ENCODE peak calls at places on chromosome 19, in nine cellular contexts. D is cardiac fibroblast, Q is neural crest cell, O is adrenal gland, S is heart right ventricle, R is foreskin fibroblast, H is HFF-Myc, X is endothelial cell, T is kidney epithelial cell. V is an unnamed sample.

GRCh38 chr19:50649433-50650391 is at the start of gene C19orf81:
- DNase-seq in D (peak), Q (no peak), O (no peak), S (no peak), R (no peak), H (no peak), X (no peak), T (no peak), V (no peak)

GRCh38 chr19:53864308-53864836 is 3.3 kb upstream of the MYADM start:
- DNase-seq in D (no peak), Q (no peak), O (no peak), S (no peak), R (no peak), H (no peak), X (no peak), T (no peak), V (no peak)

GRCh38 chr19:18063463-18063862 is 23.3 kb downstream of the IL12RB1 start:
- DNase-seq in D (no peak), Q (peak), O (no peak), S (no peak), R (no peak), H (no peak), X (peak), T (no peak), V (no peak)

GRCh38 chr19:17243340-17243853 is 2.3 kb downstream of the NR2F6 start:
- DNase-seq in D (no peak), Q (no peak), O (no peak), S (no peak), R (no peak), H (no peak), X (no peak), T (no peak), V (no peak)

GRCh38 chr19:46068345-46069258 is 27.8 kb upstream of the IGFL4 start:
- DNase-seq in D (peak), Q (no peak), O (peak), S (no peak), R (peak), H (peak), X (no peak), T (peak), V (peak)

GRCh38 chr19:47658431-47659383 is 49.8 kb downstream of the BICRA start:
- DNase-seq in D (peak), Q (no peak), O (no peak), S (no peak), R (no peak), H (no peak), X (no peak), T (no peak), V (no peak)

GRCh38 chr19:46371371-46371901 is 24.5 kb downstream of the PPP5C start:
- DNase-seq in D (no peak), Q (no peak), O (no peak), S (no peak), R (peak), H (no peak), X (peak), T (no peak), V (no peak)

GRCh38 chr19:9939301-9939913 is 3.1 kb upstream of the OLFM2 start:
- DNase-seq in D (peak), Q (no peak), O (no peak), S (no peak), R (peak), H (no peak), X (no peak), T (no peak), V (no peak)

GRCh38 chr19:51083783-51084182 is 1.1 kb upstream of the KLK14 start:
- DNase-seq in D (no peak), Q (no peak), O (no peak), S (no peak), R (no peak), H (no peak), X (no peak), T (no peak), V (no peak)

GRCh38 chr19:48390188-48391099 is 907 bp downstream of the KDELR1 start:
- DNase-seq in D (peak), Q (peak), O (peak), S (peak), R (peak), H (no peak), X (peak), T (no peak), V (no peak)

GRCh38 chr19:14301150-14301549 is 80.1 kb upstream of the ADGRE5 start:
- DNase-seq in D (no peak), Q (no peak), O (no peak), S (no peak), R (no peak), H (no peak), X (no peak), T (no peak), V (no peak)

GRCh38 chr19:6012416-6013170 is 34.7 kb upstream of the RANBP3 start:
- DNase-seq in D (no peak), Q (no peak), O (no peak), S (no peak), R (no peak), H (no peak), X (no peak), T (no peak), V (no peak)

GRCh38 chr19:53904909-53905308 is 4.2 kb upstream of the CACNG7 start:
- DNase-seq in D (no peak), Q (no peak), O (no peak), S (no peak), R (no peak), H (no peak), X (no peak), T (no peak), V (no peak)

GRCh38 chr19:55094456-55095259 is 19.0 kb downstream of the EPS8L1 start:
- DNase-seq in D (no peak), Q (no peak), O (no peak), S (no peak), R (no peak), H (no peak), X (peak), T (no peak), V (no peak)

GRCh38 chr19:3783660-3784584 is 2.3 kb downstream of the MATK start:
- DNase-seq in D (no peak), Q (no peak), O (no peak), S (no peak), R (no peak), H (no peak), X (peak), T (no peak), V (no peak)
- TF ChIP-seq CTCF in D (peak), Q (peak), O (no peak), S (peak), R (no peak), H (peak), X (no peak), T (no peak), V (no peak)

DNA sequence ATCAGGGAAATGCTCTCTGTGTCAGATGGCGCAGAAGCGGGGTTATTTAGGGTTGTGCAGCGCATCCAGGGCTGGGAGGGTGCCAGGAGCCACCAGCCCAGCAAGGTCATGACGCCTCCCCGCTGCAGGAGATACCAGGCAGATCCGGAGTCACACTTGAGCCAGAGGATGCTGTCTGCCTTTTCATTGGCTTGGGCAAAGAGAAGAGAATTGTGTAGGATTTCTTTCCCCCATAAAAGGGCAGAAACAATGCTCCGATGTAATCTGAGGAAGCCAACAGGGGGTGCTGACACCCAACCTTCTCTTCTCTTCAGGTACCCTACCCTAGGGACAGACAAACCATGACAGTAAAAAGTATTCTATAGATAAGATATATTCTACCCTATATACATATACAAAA is 346.4 kb downstream of the TSHZ3 start:
- DNase-seq in D (no peak), Q (no peak), O (no peak), S (no peak), R (no peak), H (no peak), X (no peak), T (no peak), V (no peak)
- TF ChIP-seq CTCF in D (no peak), Q (no peak), O (no peak), S (no peak), R (no peak), H (no peak), X (no peak), T (no peak), V (no peak)

DNA sequence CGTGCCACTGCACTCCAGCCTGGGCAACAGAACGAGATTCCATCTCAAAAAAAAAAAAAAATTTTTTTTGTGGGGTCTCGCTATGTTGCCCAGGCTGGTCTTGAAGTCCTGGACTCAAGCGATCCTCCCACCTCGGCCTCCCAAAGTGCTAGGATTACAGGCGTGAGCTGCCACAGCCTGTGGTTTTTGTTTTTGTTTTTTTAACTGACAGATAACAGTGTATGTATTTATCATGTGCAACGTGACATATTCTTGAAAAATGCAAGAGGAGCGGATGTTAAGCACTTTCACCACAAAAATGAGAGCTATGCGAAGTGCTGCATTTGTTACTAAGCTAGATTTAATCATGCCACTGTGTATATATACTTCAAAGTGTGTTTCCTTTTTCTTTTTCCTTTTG is 49.0 kb downstream of the ARHGEF18 start:
- DNase-seq in D (peak), Q (no peak), O (no peak), S (no peak), R (peak), H (peak), X (no peak), T (peak), V (peak)
- TF ChIP-seq CTCF in D (no peak), Q (no peak), O (no peak), S (no peak), R (no peak), H (no peak), X (no peak), T (no peak), V (no peak)

GRCh38 chr19:29380581-29380980 is 145.2 kb upstream of the VSTM2B start:
- DNase-seq in D (no peak), Q (no peak), O (no peak), S (no peak), R (no peak), H (no peak), X (no peak), T (no peak), V (no peak)

GRCh38 chr19:29376855-29377354 is 148.9 kb upstream of the VSTM2B start:
- DNase-seq in D (no peak), Q (no peak), O (no peak), S (no peak), R (no peak), H (no peak), X (no peak), T (no peak), V (no peak)

GRCh38 chr19:29378126-29378525 is 147.7 kb upstream of the VSTM2B start:
- DNase-seq in D (no peak), Q (no peak), O (no peak), S (no peak), R (no peak), H (no peak), X (no peak), T (no peak), V (no peak)

GRCh38 chr19:29379257-29379986 is 146.4 kb upstream of the VSTM2B start:
- DNase-seq in D (no peak), Q (no peak), O (no peak), S (no peak), R (no peak), H (no peak), X (no peak), T (no peak), V (no peak)

DNA sequence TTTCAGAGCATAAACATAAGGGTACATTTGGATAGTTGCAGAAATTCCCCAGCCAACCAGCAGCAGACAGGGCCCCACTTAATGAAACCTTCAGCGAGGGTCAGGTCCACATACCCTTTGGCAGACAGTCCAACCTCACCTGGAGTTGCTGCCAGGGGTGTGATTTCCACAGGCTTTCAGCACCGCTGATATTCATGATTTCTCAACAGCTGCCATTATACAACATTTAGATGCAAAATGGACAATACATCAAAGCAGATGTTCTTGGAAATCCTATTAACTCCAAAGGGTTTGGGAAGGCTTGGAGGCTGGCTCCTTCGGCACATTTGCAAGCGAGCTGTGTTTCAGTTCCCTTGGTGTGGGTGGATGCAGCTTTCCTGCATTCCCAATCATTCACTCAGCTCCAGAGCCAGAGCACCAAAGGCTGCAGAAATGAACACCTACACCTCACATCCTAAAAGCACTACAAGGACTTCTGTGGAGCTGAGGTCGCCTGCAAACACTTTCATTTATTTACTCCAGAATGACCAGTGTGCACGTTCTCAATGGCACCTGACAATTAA is 147.2 kb upstream of the VSTM2B start:
- DNase-seq in D (no peak), Q (no peak), O (no peak), S (no peak), R (no peak), H (no peak), X (no peak), T (no peak), V (no peak)
- TF ChIP-seq CTCF in D (no peak), Q (no peak), O (no peak), S (no peak), R (no peak), H (no peak), X (no peak), T (no peak), V (no peak)

DNA sequence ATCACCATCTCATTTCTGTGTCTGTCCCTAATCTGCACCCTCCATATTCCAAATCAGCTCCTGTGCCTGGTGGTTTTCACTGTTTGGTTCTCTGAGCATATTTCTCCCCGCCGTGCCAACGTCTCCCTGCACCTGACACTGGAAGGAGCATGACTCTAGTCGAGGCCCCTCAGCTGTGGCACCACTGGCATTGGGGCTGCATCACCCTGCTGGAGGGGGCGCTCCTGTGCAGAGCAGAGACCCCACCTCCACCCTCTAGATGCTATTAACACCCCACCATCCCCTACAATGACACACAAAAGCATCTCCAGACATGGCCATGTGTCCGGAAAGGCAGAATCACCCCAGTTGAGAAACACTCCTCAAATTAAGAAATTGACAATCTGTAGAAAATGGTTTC is 20.8 kb downstream of the ZSCAN5C start:
- DNase-seq in D (no peak), Q (no peak), O (no peak), S (no peak), R (no peak), H (no peak), X (no peak), T (no peak), V (no peak)
- TF ChIP-seq CTCF in D (no peak), Q (no peak), O (no peak), S (no peak), R (no peak), H (peak), X (no peak), T (no peak), V (no peak)

GRCh38 chr19:34835952-34836351 is 62.9 kb upstream of the ZNF599 start:
- DNase-seq in D (no peak), Q (no peak), O (no peak), S (no peak), R (no peak), H (no peak), X (no peak), T (no peak), V (no peak)

GRCh38 chr19:34838753-34839431 is 65.9 kb upstream of the ZNF599 start:
- DNase-seq in D (peak), Q (peak), O (peak), S (no peak), R (peak), H (no peak), X (peak), T (no peak), V (no peak)

GRCh38 chr19:34841780-34842179 is 68.8 kb upstream of the ZNF599 start:
- DNase-seq in D (no peak), Q (no peak), O (no peak), S (no peak), R (no peak), H (no peak), X (no peak), T (no peak), V (no peak)

GRCh38 chr19:34837262-34837661 is 64.2 kb upstream of the ZNF599 start:
- DNase-seq in D (peak), Q (no peak), O (peak), S (peak), R (no peak), H (no peak), X (peak), T (no peak), V (no peak)

GRCh38 chr19:34838248-34838647 is 65.2 kb upstream of the ZNF599 start:
- DNase-seq in D (peak), Q (no peak), O (no peak), S (no peak), R (peak), H (no peak), X (no peak), T (no peak), V (no peak)
- TF ChIP-seq CTCF in D (no peak), Q (no peak), O (no peak), S (peak), R (no peak), H (no peak), X (no peak), T (no peak), V (no peak)

DNA sequence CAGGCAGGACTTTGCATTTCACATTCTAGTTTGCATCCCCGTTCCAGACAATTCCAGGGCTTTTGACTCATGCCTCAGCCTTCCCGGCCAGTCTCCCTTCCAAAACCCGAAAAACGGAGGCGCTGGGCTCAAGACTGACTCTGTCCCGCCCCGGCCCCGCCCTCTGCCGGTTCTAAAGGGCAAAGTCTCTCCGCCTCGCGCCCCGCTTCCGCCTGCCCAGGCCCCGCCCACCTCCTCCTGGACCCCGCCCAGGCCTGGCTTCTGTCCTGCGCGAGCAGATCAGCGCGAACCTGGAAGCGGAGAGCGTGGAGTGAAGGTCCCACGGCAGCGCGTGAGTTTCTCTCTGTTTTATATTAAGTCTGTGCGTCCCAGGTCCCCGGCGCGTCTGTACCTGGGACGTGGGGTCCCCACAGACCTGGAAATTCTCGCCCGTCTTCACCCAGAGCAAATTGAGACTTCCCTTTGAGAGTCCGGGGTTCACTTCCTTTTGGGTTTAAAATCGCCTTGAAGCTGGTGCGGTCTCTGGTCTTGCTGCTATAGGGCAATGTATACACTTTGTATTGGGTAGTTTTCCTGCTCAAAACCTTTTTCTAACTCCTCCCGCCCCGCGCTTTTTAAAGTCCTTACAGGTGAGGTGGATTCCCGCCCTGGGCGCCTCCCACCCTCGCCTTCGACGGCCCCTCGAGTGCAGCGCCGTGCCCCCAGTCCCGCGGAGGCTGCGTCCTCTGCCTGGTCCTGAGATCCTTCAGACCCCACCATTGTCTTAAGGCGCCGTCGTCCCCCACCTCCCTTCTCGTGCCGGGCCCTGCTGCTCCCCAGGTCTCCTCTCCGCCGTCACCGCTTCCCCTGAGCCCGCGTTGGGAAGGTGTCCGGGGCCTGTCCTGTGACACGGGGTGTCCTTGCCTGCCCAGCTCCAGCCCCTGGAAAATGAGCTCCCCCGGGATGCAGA is 31.2 kb downstream of the ZNF701 start:
- DNase-seq in D (peak), Q (peak), O (peak), S (peak), R (peak), H (peak), X (peak), T (peak), V (peak)
- TF ChIP-seq CTCF in D (peak), Q (peak), O (peak), S (peak), R (peak), H (peak), X (peak), T (peak), V (peak)

GRCh38 chr19:11450570-11451326 is 15.3 kb downstream of the PRKCSH start:
- DNase-seq in D (no peak), Q (no peak), O (no peak), S (no peak), R (no peak), H (no peak), X (no peak), T (no peak), V (no peak)

GRCh38 chr19:11453468-11454341 is 18.3 kb downstream of the PRKCSH start:
- DNase-seq in D (no peak), Q (no peak), O (no peak), S (no peak), R (no peak), H (no peak), X (peak), T (no peak), V (no peak)

GRCh38 chr19:11452814-11453335 is 17.4 kb downstream of the PRKCSH start:
- DNase-seq in D (no peak), Q (no peak), O (no peak), S (no peak), R (no peak), H (no peak), X (no peak), T (no peak), V (no peak)

GRCh38 chr19:11451327-11451941 is 16.0 kb downstream of the PRKCSH start:
- DNase-seq in D (no peak), Q (no peak), O (no peak), S (no peak), R (peak), H (no peak), X (no peak), T (no peak), V (no peak)

DNA sequence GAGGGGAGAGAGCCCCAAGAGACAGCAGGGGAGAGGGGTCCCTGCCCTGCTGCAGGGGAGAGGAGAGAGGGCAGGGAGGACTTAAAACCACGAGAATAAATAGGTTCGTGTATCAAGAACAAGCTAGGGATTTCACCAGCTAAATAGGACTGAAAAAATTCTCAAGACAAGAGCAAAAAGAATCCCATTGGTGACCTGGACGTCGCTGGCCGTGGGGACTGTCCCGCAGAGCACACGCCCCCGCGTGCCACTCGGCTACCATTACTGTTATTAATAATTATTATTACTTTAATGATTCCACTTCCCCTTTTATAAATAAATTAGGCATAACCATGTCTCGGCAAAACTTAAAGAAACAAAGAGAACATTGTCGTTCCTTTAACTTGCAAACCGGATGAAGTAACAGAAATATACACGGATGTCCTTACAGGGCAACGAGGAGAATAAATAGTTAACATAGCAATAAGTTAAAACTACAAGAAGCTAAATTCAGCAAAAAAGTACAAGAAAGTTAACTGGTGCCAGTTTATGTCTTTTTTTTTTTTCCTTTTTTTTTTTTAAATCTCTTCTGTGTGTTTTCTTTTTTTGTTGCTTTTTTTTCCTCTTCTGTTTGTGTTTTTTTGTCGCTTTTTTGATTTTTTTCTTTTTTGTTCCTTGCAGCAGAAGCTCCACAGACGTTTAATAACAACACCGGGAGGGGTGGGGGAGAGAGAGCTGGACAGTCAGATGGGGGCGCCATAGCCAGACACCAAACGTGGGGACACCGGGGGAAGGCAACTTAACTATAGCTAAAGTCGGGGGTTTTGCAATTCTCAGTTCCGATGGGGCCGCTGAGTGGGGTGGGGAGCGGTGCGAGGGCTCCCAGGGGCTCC is 16.7 kb downstream of the PRKCSH start:
- DNase-seq in D (no peak), Q (no peak), O (no peak), S (no peak), R (no peak), H (no peak), X (no peak), T (no peak), V (no peak)
- TF ChIP-seq CTCF in D (no peak), Q (no peak), O (no peak), S (no peak), R (no peak), H (no peak), X (no peak), T (peak), V (no peak)